ENCODE peak calls at places on chromosomes 2 and 18, in nine cellular contexts. One of them, this sample, is unnamed.

GRCh38 chr2:230985519-230986231 is 10.2 kb upstream of the SPATA3 start:
- DNase-seq in transverse colon: no peak
- DNase-seq in suprapubic skin: no peak
- DNase-seq in sigmoid colon: peak; percentile 46
- DNase-seq in GM12878: no peak
- DNase-seq in HepG2: no peak
- DNase-seq in upper lobe of left lung: no peak
- DNase-seq in SK-N-SH: no peak
- DNase-seq in K562: no peak
- DNase-seq in this sample: no peak

GRCh38 chr2:48332286-48332685 is 197.7 kb upstream of the STON1 start:
- DNase-seq in transverse colon: no peak
- DNase-seq in suprapubic skin: no peak
- DNase-seq in sigmoid colon: no peak
- DNase-seq in GM12878: no peak
- DNase-seq in HepG2: no peak
- DNase-seq in upper lobe of left lung: no peak
- DNase-seq in SK-N-SH: no peak
- DNase-seq in K562: peak; percentile 21
- DNase-seq in this sample: no peak

GRCh38 chr2:200367155-200367554 is 60.7 kb downstream of the SPATS2L start:
- DNase-seq in transverse colon: no peak
- DNase-seq in suprapubic skin: no peak
- DNase-seq in sigmoid colon: peak; percentile 68
- DNase-seq in GM12878: no peak
- DNase-seq in HepG2: peak; percentile 91
- DNase-seq in upper lobe of left lung: no peak
- DNase-seq in SK-N-SH: no peak
- DNase-seq in K562: peak; percentile 21
- DNase-seq in this sample: no peak

GRCh38 chr2:160322320-160322719 is 122.2 kb upstream of the ITGB6 start:
- DNase-seq in transverse colon: no peak
- DNase-seq in suprapubic skin: no peak
- DNase-seq in sigmoid colon: no peak
- DNase-seq in GM12878: no peak
- DNase-seq in HepG2: no peak
- DNase-seq in upper lobe of left lung: no peak
- DNase-seq in SK-N-SH: no peak
- DNase-seq in K562: no peak
- DNase-seq in this sample: no peak

GRCh38 chr2:209878701-209879100 is 107.1 kb downstream of the UNC80 start:
- DNase-seq in transverse colon: no peak
- DNase-seq in suprapubic skin: no peak
- DNase-seq in sigmoid colon: no peak
- DNase-seq in GM12878: no peak
- DNase-seq in HepG2: no peak
- DNase-seq in upper lobe of left lung: no peak
- DNase-seq in SK-N-SH: no peak
- DNase-seq in K562: no peak
- DNase-seq in this sample: no peak

GRCh38 chr2:9378433-9379371 is 44.6 kb downstream of the ITGB1BP1 start:
- DNase-seq in transverse colon: peak; percentile 35
- DNase-seq in suprapubic skin: peak; percentile 86
- DNase-seq in sigmoid colon: peak; percentile 91
- DNase-seq in GM12878: no peak
- DNase-seq in HepG2: no peak
- DNase-seq in upper lobe of left lung: peak; percentile 34
- DNase-seq in SK-N-SH: no peak
- DNase-seq in K562: no peak
- DNase-seq in this sample: no peak

GRCh38 chr18:24086082-24086481 is 52.8 kb upstream of the CABYR start:
- DNase-seq in transverse colon: no peak
- DNase-seq in suprapubic skin: no peak
- DNase-seq in sigmoid colon: no peak
- DNase-seq in GM12878: no peak
- DNase-seq in HepG2: no peak
- DNase-seq in upper lobe of left lung: no peak
- DNase-seq in SK-N-SH: no peak
- DNase-seq in K562: no peak
- DNase-seq in this sample: no peak

GRCh38 chr2:232389327-232389726 is 10.8 kb downstream of the ALPP start:
- DNase-seq in transverse colon: no peak
- DNase-seq in suprapubic skin: no peak
- DNase-seq in sigmoid colon: no peak
- DNase-seq in GM12878: no peak
- DNase-seq in HepG2: no peak
- DNase-seq in upper lobe of left lung: no peak
- DNase-seq in SK-N-SH: no peak
- DNase-seq in K562: no peak
- DNase-seq in this sample: no peak

GRCh38 chr2:225177098-225177497 is 134.8 kb upstream of the DOCK10 start:
- DNase-seq in transverse colon: no peak
- DNase-seq in suprapubic skin: no peak
- DNase-seq in sigmoid colon: no peak
- DNase-seq in GM12878: no peak
- DNase-seq in HepG2: no peak
- DNase-seq in upper lobe of left lung: no peak
- DNase-seq in SK-N-SH: no peak
- DNase-seq in K562: no peak
- DNase-seq in this sample: no peak
- H3K36me3 ChIP-seq in transverse colon: no peaks in the 10 kb centered on the region
- H3K36me3 ChIP-seq in suprapubic skin: no peaks in the 10 kb centered on the region
- H3K36me3 ChIP-seq in sigmoid colon: no peaks in the 10 kb centered on the region
- H3K36me3 ChIP-seq in GM12878: no peaks in the 10 kb centered on the region
- H3K36me3 ChIP-seq in HepG2: no peaks in the 10 kb centered on the region
- H3K36me3 ChIP-seq in upper lobe of left lung: no peaks in the 10 kb centered on the region
- H3K36me3 ChIP-seq in SK-N-SH: no peaks in the 10 kb centered on the region
- H3K36me3 ChIP-seq in K562: no peaks in the 10 kb centered on the region
- H3K36me3 ChIP-seq in this sample: no peaks in the 10 kb centered on the region

GRCh38 chr2:84986018-84986417 is 15.1 kb downstream of the KCMF1 start:
- DNase-seq in transverse colon: no peak
- DNase-seq in suprapubic skin: no peak
- DNase-seq in sigmoid colon: no peak
- DNase-seq in GM12878: no peak
- DNase-seq in HepG2: no peak
- DNase-seq in upper lobe of left lung: no peak
- DNase-seq in SK-N-SH: no peak
- DNase-seq in K562: no peak
- DNase-seq in this sample: no peak

GRCh38 chr2:84991404-84992151 is 20.6 kb downstream of the KCMF1 start:
- DNase-seq in transverse colon: no peak
- DNase-seq in suprapubic skin: no peak
- DNase-seq in sigmoid colon: no peak
- DNase-seq in GM12878: no peak
- DNase-seq in HepG2: no peak
- DNase-seq in upper lobe of left lung: no peak
- DNase-seq in SK-N-SH: no peak
- DNase-seq in K562: no peak
- DNase-seq in this sample: no peak

GRCh38 chr2:84989422-84989821 is 18.5 kb downstream of the KCMF1 start:
- DNase-seq in transverse colon: no peak
- DNase-seq in suprapubic skin: no peak
- DNase-seq in sigmoid colon: no peak
- DNase-seq in GM12878: no peak
- DNase-seq in HepG2: no peak
- DNase-seq in upper lobe of left lung: no peak
- DNase-seq in SK-N-SH: no peak
- DNase-seq in K562: no peak
- DNase-seq in this sample: no peak
- TF ChIP-seq POLR2AphosphoS5 in transverse colon: no peak
- TF ChIP-seq POLR2AphosphoS5 in suprapubic skin: no peak
- TF ChIP-seq POLR2AphosphoS5 in sigmoid colon: no peak
- TF ChIP-seq POLR2AphosphoS5 in GM12878: no peak
- TF ChIP-seq POLR2AphosphoS5 in HepG2: no peak
- TF ChIP-seq POLR2AphosphoS5 in upper lobe of left lung: no peak
- TF ChIP-seq POLR2AphosphoS5 in SK-N-SH: no peak
- TF ChIP-seq POLR2AphosphoS5 in K562: no peak
- TF ChIP-seq POLR2AphosphoS5 in this sample: no peak

GRCh38 chr18:65897292-65897691 is 146.5 kb downstream of the CDH7 start:
- DNase-seq in transverse colon: no peak
- DNase-seq in suprapubic skin: no peak
- DNase-seq in sigmoid colon: no peak
- DNase-seq in GM12878: no peak
- DNase-seq in HepG2: no peak
- DNase-seq in upper lobe of left lung: no peak
- DNase-seq in SK-N-SH: no peak
- DNase-seq in K562: no peak
- DNase-seq in this sample: no peak
- TF ChIP-seq EP300 in transverse colon: no peak
- TF ChIP-seq EP300 in suprapubic skin: no peak
- TF ChIP-seq EP300 in sigmoid colon: no peak
- TF ChIP-seq EP300 in GM12878: no peak
- TF ChIP-seq EP300 in HepG2: no peak
- TF ChIP-seq EP300 in upper lobe of left lung: no peak
- TF ChIP-seq EP300 in SK-N-SH: no peak
- TF ChIP-seq EP300 in K562: no peak
- TF ChIP-seq EP300 in this sample: no peak

GRCh38 chr2:65438137-65438899 is 5.9 kb upstream of the SPRED2 start:
- DNase-seq in transverse colon: no peak
- DNase-seq in suprapubic skin: no peak
- DNase-seq in sigmoid colon: no peak
- DNase-seq in GM12878: no peak
- DNase-seq in HepG2: peak; percentile 74
- DNase-seq in upper lobe of left lung: no peak
- DNase-seq in SK-N-SH: no peak
- DNase-seq in K562: no peak
- DNase-seq in this sample: no peak

GRCh38 chr2:65435625-65436168 is 3.3 kb upstream of the SPRED2 start:
- DNase-seq in transverse colon: peak; percentile 85
- DNase-seq in suprapubic skin: peak; percentile 92
- DNase-seq in sigmoid colon: peak; percentile 95
- DNase-seq in GM12878: no peak
- DNase-seq in HepG2: peak; percentile 76
- DNase-seq in upper lobe of left lung: peak; percentile 83
- DNase-seq in SK-N-SH: peak; percentile 97
- DNase-seq in K562: peak; percentile 94
- DNase-seq in this sample: peak; percentile 84

GRCh38 chr2:65436169-65436824 is 3.9 kb upstream of the SPRED2 start:
- DNase-seq in transverse colon: peak; percentile 91
- DNase-seq in suprapubic skin: peak; percentile 94
- DNase-seq in sigmoid colon: peak; percentile 97
- DNase-seq in GM12878: no peak
- DNase-seq in HepG2: peak; percentile 89
- DNase-seq in upper lobe of left lung: peak; percentile 92
- DNase-seq in SK-N-SH: peak; percentile 87
- DNase-seq in K562: peak; percentile 90
- DNase-seq in this sample: peak; percentile 89

GRCh38 chr2:65436825-65437221 is 4.4 kb upstream of the SPRED2 start:
- DNase-seq in transverse colon: no peak
- DNase-seq in suprapubic skin: no peak
- DNase-seq in sigmoid colon: no peak
- DNase-seq in GM12878: peak; percentile 73
- DNase-seq in HepG2: no peak
- DNase-seq in upper lobe of left lung: no peak
- DNase-seq in SK-N-SH: peak; percentile 42
- DNase-seq in K562: peak; percentile 65
- DNase-seq in this sample: no peak

DNA sequence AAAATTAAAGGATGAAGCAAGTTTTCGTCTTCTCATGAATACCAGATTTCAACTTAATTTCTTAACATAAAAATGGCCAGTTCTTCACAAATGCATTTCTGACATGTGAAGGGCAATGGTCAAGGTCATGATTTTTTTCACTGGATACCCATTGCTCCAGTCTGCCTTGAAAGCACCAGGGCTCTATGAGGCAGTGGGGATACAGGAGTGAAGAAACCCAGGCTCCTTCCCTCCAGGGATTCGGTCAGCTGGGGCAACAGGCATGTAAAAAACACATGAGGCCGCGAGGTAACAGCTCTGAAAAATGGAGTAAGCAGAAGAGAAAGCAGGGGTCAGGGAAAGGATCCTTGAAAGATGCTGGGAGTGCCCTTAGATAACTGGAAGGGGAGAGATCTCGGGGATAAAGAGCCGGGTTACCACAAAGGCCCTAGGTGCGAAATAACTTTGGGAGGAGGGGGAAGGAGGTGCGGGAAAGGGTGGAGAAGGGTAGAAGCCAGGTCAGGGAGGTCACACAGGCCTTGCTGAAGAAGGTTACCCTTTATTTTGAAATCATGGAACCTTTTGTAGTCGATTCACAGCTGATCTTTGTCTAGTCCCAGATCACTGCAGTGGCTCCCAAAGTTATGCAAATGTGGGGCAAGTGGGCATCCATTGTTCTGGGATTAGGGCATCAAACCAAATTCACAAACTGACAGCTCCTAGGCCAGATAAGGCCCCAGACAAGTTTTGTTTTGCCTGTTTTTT is 5.2 kb upstream of the SPRED2 start:
- DNase-seq in transverse colon: no peak
- DNase-seq in suprapubic skin: no peak
- DNase-seq in sigmoid colon: no peak
- DNase-seq in GM12878: no peak
- DNase-seq in HepG2: no peak
- DNase-seq in upper lobe of left lung: no peak
- DNase-seq in SK-N-SH: no peak
- DNase-seq in K562: no peak
- DNase-seq in this sample: no peak
- H3K36me3 ChIP-seq in transverse colon: no peaks in the 10 kb centered on the region
- H3K36me3 ChIP-seq in suprapubic skin: no peaks in the 10 kb centered on the region
- H3K36me3 ChIP-seq in sigmoid colon: no peaks in the 10 kb centered on the region
- H3K36me3 ChIP-seq in GM12878: no peaks in the 10 kb centered on the region
- H3K36me3 ChIP-seq in HepG2: no peaks in the 10 kb centered on the region
- H3K36me3 ChIP-seq in upper lobe of left lung: no peaks in the 10 kb centered on the region
- H3K36me3 ChIP-seq in SK-N-SH: no peaks in the 10 kb centered on the region
- H3K36me3 ChIP-seq in K562: no peaks in the 10 kb centered on the region
- H3K36me3 ChIP-seq in this sample: no peaks in the 10 kb centered on the region

DNA sequence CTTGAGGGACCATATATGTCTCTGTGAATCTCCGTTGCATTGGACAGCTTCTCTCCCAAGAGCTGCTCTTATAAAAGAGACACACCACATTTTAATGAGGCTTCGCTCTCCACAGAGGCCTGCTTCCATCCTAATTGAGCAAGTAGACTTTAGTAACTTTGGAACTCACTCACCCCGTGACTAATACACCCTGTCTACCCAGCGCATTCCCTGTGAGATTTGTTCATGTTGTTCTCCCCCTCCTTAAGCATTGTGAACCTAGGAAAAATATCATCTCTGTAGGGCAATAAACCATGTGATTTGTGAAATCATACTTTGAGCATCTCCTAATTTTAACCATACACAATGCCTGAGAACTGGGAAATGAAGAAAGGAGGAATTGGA is 56.9 kb downstream of the MCFD2 start:
- DNase-seq in transverse colon: no peak
- DNase-seq in suprapubic skin: no peak
- DNase-seq in sigmoid colon: no peak
- DNase-seq in GM12878: no peak
- DNase-seq in HepG2: no peak
- DNase-seq in upper lobe of left lung: no peak
- DNase-seq in SK-N-SH: no peak
- DNase-seq in K562: no peak
- DNase-seq in this sample: no peak
- TF ChIP-seq POLR2AphosphoS5 in transverse colon: no peak
- TF ChIP-seq POLR2AphosphoS5 in suprapubic skin: no peak
- TF ChIP-seq POLR2AphosphoS5 in sigmoid colon: no peak
- TF ChIP-seq POLR2AphosphoS5 in GM12878: no peak
- TF ChIP-seq POLR2AphosphoS5 in HepG2: no peak
- TF ChIP-seq POLR2AphosphoS5 in upper lobe of left lung: peak; percentile 1
- TF ChIP-seq POLR2AphosphoS5 in SK-N-SH: no peak
- TF ChIP-seq POLR2AphosphoS5 in K562: no peak
- TF ChIP-seq POLR2AphosphoS5 in this sample: no peak

GRCh38 chr2:183011741-183012140 is 26.5 kb downstream of the NCKAP1 start:
- DNase-seq in transverse colon: no peak
- DNase-seq in suprapubic skin: no peak
- DNase-seq in sigmoid colon: no peak
- DNase-seq in GM12878: no peak
- DNase-seq in HepG2: no peak
- DNase-seq in upper lobe of left lung: no peak
- DNase-seq in SK-N-SH: no peak
- DNase-seq in K562: no peak
- DNase-seq in this sample: no peak
- TF ChIP-seq EP300 in transverse colon: no peak
- TF ChIP-seq EP300 in suprapubic skin: no peak
- TF ChIP-seq EP300 in sigmoid colon: no peak
- TF ChIP-seq EP300 in GM12878: no peak
- TF ChIP-seq EP300 in HepG2: no peak
- TF ChIP-seq EP300 in upper lobe of left lung: no peak
- TF ChIP-seq EP300 in SK-N-SH: no peak
- TF ChIP-seq EP300 in K562: no peak
- TF ChIP-seq EP300 in this sample: no peak

This sample was measured in stomach.